ENCODE peak calls at places on chromosomes 1 and 21, in eight cellular contexts. One of them, this sample, is unnamed. For H3K27me3, the result is how much of the 10 kb centered on the place peaks cover.

GRCh38 chr1:29679316-29679715 is 443.0 kb downstream of the PTPRU start:
- DNase-seq in neuronal stem cell: no peak
- DNase-seq in spleen: no peak
- DNase-seq in fibroblast of lung: no peak
- DNase-seq in CD4-positive, alpha-beta memory T cell: no peak
- DNase-seq in CD8-positive, alpha-beta T cell: no peak
- DNase-seq in uterus: no peak
- DNase-seq in pancreas: no peak
- DNase-seq in this sample: no peak

GRCh38 chr21:14382486-14382834 is 486 bp downstream of the HSPA13 start:
- DNase-seq in CD4-positive, alpha-beta memory T cell: peak
- DNase-seq in fibroblast of lung: peak
- DNase-seq in pancreas: peak
- DNase-seq in uterus: no peak
- DNase-seq in spleen: no peak
- DNase-seq in neuronal stem cell: no peak
- DNase-seq in CD8-positive, alpha-beta T cell: no peak
- DNase-seq in this sample: no peak

GRCh38 chr1:53025034-53025777 is 36.8 kb upstream of the PODN start:
- DNase-seq in spleen: no peak
- DNase-seq in uterus: peak
- DNase-seq in CD4-positive, alpha-beta memory T cell: no peak
- DNase-seq in pancreas: peak
- DNase-seq in CD8-positive, alpha-beta T cell: no peak
- DNase-seq in neuronal stem cell: no peak
- DNase-seq in fibroblast of lung: peak
- DNase-seq in this sample: peak

GRCh38 chr1:150976879-150977694 is 2.5 kb upstream of the CERS2 start:
- DNase-seq in CD4-positive, alpha-beta memory T cell: peak
- DNase-seq in neuronal stem cell: no peak
- DNase-seq in pancreas: peak
- DNase-seq in fibroblast of lung: no peak
- DNase-seq in CD8-positive, alpha-beta T cell: peak
- DNase-seq in uterus: peak
- DNase-seq in spleen: peak
- DNase-seq in this sample: peak

GRCh38 chr1:117564227-117565082 is 41.4 kb upstream of the TENT5C start:
- DNase-seq in spleen: no peak
- DNase-seq in neuronal stem cell: no peak
- DNase-seq in pancreas: no peak
- DNase-seq in uterus: no peak
- DNase-seq in CD8-positive, alpha-beta T cell: no peak
- DNase-seq in fibroblast of lung: no peak
- DNase-seq in CD4-positive, alpha-beta memory T cell: no peak
- DNase-seq in this sample: no peak

GRCh38 chr1:168135982-168136708 is 585 bp downstream of the GPR161 start:
- DNase-seq in uterus: peak
- DNase-seq in pancreas: peak
- DNase-seq in CD8-positive, alpha-beta T cell: no peak
- DNase-seq in neuronal stem cell: no peak
- DNase-seq in spleen: peak
- DNase-seq in CD4-positive, alpha-beta memory T cell: peak
- DNase-seq in fibroblast of lung: peak
- DNase-seq in this sample: peak

GRCh38 chr1:37147397-37147831 is 113.1 kb upstream of the GRIK3 start:
- DNase-seq in pancreas: no peak
- DNase-seq in uterus: no peak
- DNase-seq in spleen: no peak
- DNase-seq in fibroblast of lung: no peak
- DNase-seq in CD4-positive, alpha-beta memory T cell: no peak
- DNase-seq in neuronal stem cell: no peak
- DNase-seq in CD8-positive, alpha-beta T cell: no peak
- DNase-seq in this sample: no peak

GRCh38 chr1:158037876-158038359 is 44.5 kb downstream of the KIRREL1 start:
- DNase-seq in neuronal stem cell: no peak
- DNase-seq in CD8-positive, alpha-beta T cell: no peak
- DNase-seq in fibroblast of lung: peak
- DNase-seq in uterus: no peak
- DNase-seq in CD4-positive, alpha-beta memory T cell: no peak
- DNase-seq in pancreas: no peak
- DNase-seq in spleen: no peak
- DNase-seq in this sample: peak

GRCh38 chr1:22341791-22342605 is 109.7 kb upstream of the ZBTB40 start:
- DNase-seq in pancreas: peak
- DNase-seq in fibroblast of lung: peak
- DNase-seq in neuronal stem cell: no peak
- DNase-seq in CD4-positive, alpha-beta memory T cell: no peak
- DNase-seq in CD8-positive, alpha-beta T cell: no peak
- DNase-seq in spleen: peak
- DNase-seq in uterus: peak
- DNase-seq in this sample: no peak

GRCh38 chr1:168786476-168787330 is 57.7 kb upstream of the DPT start:
- DNase-seq in CD4-positive, alpha-beta memory T cell: no peak
- DNase-seq in fibroblast of lung: peak
- DNase-seq in uterus: no peak
- DNase-seq in neuronal stem cell: no peak
- DNase-seq in spleen: no peak
- DNase-seq in pancreas: no peak
- DNase-seq in CD8-positive, alpha-beta T cell: no peak
- DNase-seq in this sample: no peak

GRCh38 chr21:41182547-41182946 is 14.6 kb downstream of the BACE2 start:
- DNase-seq in spleen: no peak
- DNase-seq in pancreas: no peak
- DNase-seq in CD8-positive, alpha-beta T cell: no peak
- DNase-seq in CD4-positive, alpha-beta memory T cell: no peak
- DNase-seq in uterus: no peak
- DNase-seq in neuronal stem cell: no peak
- DNase-seq in fibroblast of lung: no peak
- DNase-seq in this sample: no peak

GRCh38 chr1:94636625-94637024 is 95.1 kb upstream of the F3 start:
- DNase-seq in pancreas: no peak
- DNase-seq in uterus: no peak
- DNase-seq in neuronal stem cell: no peak
- DNase-seq in spleen: no peak
- DNase-seq in CD8-positive, alpha-beta T cell: no peak
- DNase-seq in CD4-positive, alpha-beta memory T cell: no peak
- DNase-seq in fibroblast of lung: peak
- DNase-seq in this sample: no peak

GRCh38 chr1:184827600-184828368 is 73.1 kb upstream of the EDEM3 start:
- DNase-seq in uterus: no peak
- DNase-seq in spleen: no peak
- DNase-seq in pancreas: no peak
- DNase-seq in CD8-positive, alpha-beta T cell: no peak
- DNase-seq in fibroblast of lung: peak
- DNase-seq in neuronal stem cell: no peak
- DNase-seq in CD4-positive, alpha-beta memory T cell: no peak
- DNase-seq in this sample: no peak

GRCh38 chr21:42637602-42638041 is 15.8 kb upstream of the PDE9A start:
- DNase-seq in spleen: peak
- DNase-seq in CD8-positive, alpha-beta T cell: no peak
- DNase-seq in fibroblast of lung: no peak
- DNase-seq in CD4-positive, alpha-beta memory T cell: no peak
- DNase-seq in pancreas: no peak
- DNase-seq in neuronal stem cell: no peak
- DNase-seq in uterus: no peak
- DNase-seq in this sample: peak

GRCh38 chr1:169133801-169134558 is 27.5 kb downstream of the ATP1B1 start:
- DNase-seq in uterus: no peak
- DNase-seq in spleen: no peak
- DNase-seq in CD4-positive, alpha-beta memory T cell: no peak
- DNase-seq in fibroblast of lung: no peak
- DNase-seq in neuronal stem cell: no peak
- DNase-seq in pancreas: no peak
- DNase-seq in CD8-positive, alpha-beta T cell: no peak
- DNase-seq in this sample: no peak

GRCh38 chr1:185450123-185450788 is 133.2 kb upstream of the IVNS1ABP start:
- DNase-seq in neuronal stem cell: no peak
- DNase-seq in uterus: no peak
- DNase-seq in CD8-positive, alpha-beta T cell: no peak
- DNase-seq in pancreas: no peak
- DNase-seq in fibroblast of lung: no peak
- DNase-seq in spleen: no peak
- DNase-seq in CD4-positive, alpha-beta memory T cell: no peak
- DNase-seq in this sample: no peak

GRCh38 chr1:218211241-218211640 is 73.9 kb upstream of the RRP15 start:
- DNase-seq in pancreas: no peak
- DNase-seq in CD8-positive, alpha-beta T cell: no peak
- DNase-seq in neuronal stem cell: no peak
- DNase-seq in fibroblast of lung: peak
- DNase-seq in uterus: no peak
- DNase-seq in spleen: no peak
- DNase-seq in CD4-positive, alpha-beta memory T cell: no peak
- DNase-seq in this sample: no peak

GRCh38 chr1:208113036-208113435 is 131.1 kb downstream of the PLXNA2 start:
- DNase-seq in fibroblast of lung: no peak
- DNase-seq in uterus: no peak
- DNase-seq in pancreas: no peak
- DNase-seq in spleen: no peak
- DNase-seq in CD8-positive, alpha-beta T cell: no peak
- DNase-seq in neuronal stem cell: no peak
- DNase-seq in CD4-positive, alpha-beta memory T cell: no peak
- DNase-seq in this sample: no peak

GRCh38 chr21:33481314-33481943 is 1.7 kb upstream of the TMEM50B start:
- DNase-seq in pancreas: no peak
- DNase-seq in uterus: no peak
- DNase-seq in CD8-positive, alpha-beta T cell: no peak
- DNase-seq in fibroblast of lung: no peak
- DNase-seq in neuronal stem cell: no peak
- DNase-seq in spleen: no peak
- DNase-seq in CD4-positive, alpha-beta memory T cell: no peak
- DNase-seq in this sample: no peak

GRCh38 chr1:97046765-97047411 is 325.3 kb downstream of the PTBP2 start:
- DNase-seq in CD8-positive, alpha-beta T cell: no peak
- DNase-seq in spleen: no peak
- DNase-seq in pancreas: no peak
- DNase-seq in fibroblast of lung: no peak
- DNase-seq in neuronal stem cell: no peak
- DNase-seq in CD4-positive, alpha-beta memory T cell: no peak
- DNase-seq in uterus: no peak
- DNase-seq in this sample: no peak

DNA sequence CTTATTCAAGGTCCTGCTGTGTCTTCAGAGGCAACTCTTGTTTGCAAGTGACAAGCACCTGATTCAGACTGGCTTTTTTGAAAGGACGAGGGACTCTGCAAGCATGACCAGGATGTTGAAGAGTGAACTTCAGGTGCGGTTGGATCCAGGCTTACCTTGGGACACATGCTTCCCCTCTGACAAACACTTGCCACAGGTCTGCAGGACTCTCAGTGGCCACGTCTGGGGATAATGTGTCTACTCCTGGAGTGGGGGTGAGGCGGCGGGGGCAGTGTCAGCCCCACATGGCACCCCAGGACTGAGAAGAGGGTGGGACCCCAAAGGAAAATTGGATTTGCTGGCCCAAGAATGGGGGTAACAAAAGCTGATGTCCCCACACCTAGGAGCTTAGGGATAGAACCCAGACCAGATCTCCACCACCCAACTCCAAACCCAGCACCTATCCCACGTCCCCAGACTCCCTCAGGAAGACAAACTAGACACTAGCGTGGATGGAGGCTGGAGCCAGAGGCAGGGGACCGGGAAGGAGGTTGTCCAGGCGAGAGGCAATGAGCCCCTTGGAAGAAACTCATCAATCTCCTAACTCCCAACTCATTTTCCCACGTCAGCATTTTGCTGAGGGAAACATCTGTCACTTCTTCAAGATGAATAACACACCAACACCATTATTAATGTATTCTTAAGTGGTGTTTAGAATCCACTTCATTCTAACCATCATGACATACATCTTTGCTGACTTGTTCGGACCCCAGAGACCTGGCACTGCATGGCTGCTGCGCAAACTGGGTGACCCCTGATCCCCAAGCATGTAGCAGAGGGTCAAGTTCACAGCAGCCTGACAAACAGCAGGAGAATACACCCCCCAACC is 32.0 kb upstream of the LAPTM5 start:
- DNase-seq in pancreas: no peak
- DNase-seq in uterus: no peak
- DNase-seq in CD8-positive, alpha-beta T cell: no peak
- DNase-seq in neuronal stem cell: no peak
- DNase-seq in CD4-positive, alpha-beta memory T cell: no peak
- DNase-seq in spleen: peak
- DNase-seq in fibroblast of lung: no peak
- DNase-seq in this sample: no peak
- H3K27ac ChIP-seq in pancreas: no peak
- H3K27ac ChIP-seq in uterus: no peak
- H3K27ac ChIP-seq in CD8-positive, alpha-beta T cell: no peak
- H3K27ac ChIP-seq in neuronal stem cell: no peak
- H3K27ac ChIP-seq in CD4-positive, alpha-beta memory T cell: no peak
- H3K27ac ChIP-seq in spleen: no peak
- H3K27ac ChIP-seq in fibroblast of lung: no peak
- H3K27ac ChIP-seq in this sample: no peak

GRCh38 chr1:201481004-201481380 is 12.0 kb upstream of the PHLDA3 start:
- DNase-seq in neuronal stem cell: no peak
- DNase-seq in fibroblast of lung: no peak
- DNase-seq in CD4-positive, alpha-beta memory T cell: no peak
- DNase-seq in spleen: no peak
- DNase-seq in CD8-positive, alpha-beta T cell: no peak
- DNase-seq in uterus: no peak
- DNase-seq in pancreas: no peak
- DNase-seq in this sample: no peak
- H3K4me3 ChIP-seq in neuronal stem cell: no peak
- H3K4me3 ChIP-seq in fibroblast of lung: peak
- H3K4me3 ChIP-seq in CD4-positive, alpha-beta memory T cell: peak
- H3K4me3 ChIP-seq in spleen: no peak
- H3K4me3 ChIP-seq in CD8-positive, alpha-beta T cell: peak
- H3K4me3 ChIP-seq in uterus: peak
- H3K4me3 ChIP-seq in pancreas: peak
- H3K4me3 ChIP-seq in this sample: no peak

GRCh38 chr1:153347856-153348255 is 785 bp downstream of the PGLYRP4 start:
- DNase-seq in uterus: no peak
- DNase-seq in fibroblast of lung: no peak
- DNase-seq in neuronal stem cell: no peak
- DNase-seq in CD4-positive, alpha-beta memory T cell: no peak
- DNase-seq in CD8-positive, alpha-beta T cell: no peak
- DNase-seq in spleen: no peak
- DNase-seq in pancreas: no peak
- DNase-seq in this sample: no peak
- H3K27me3 ChIP-seq in uterus: under half
- H3K27me3 ChIP-seq in fibroblast of lung: under half
- H3K27me3 ChIP-seq in neuronal stem cell: under half
- H3K27me3 ChIP-seq in CD4-positive, alpha-beta memory T cell: under half
- H3K27me3 ChIP-seq in CD8-positive, alpha-beta T cell: under half
- H3K27me3 ChIP-seq in spleen: half or more
- H3K27me3 ChIP-seq in pancreas: under half
- H3K27me3 ChIP-seq in this sample: under half

DNA sequence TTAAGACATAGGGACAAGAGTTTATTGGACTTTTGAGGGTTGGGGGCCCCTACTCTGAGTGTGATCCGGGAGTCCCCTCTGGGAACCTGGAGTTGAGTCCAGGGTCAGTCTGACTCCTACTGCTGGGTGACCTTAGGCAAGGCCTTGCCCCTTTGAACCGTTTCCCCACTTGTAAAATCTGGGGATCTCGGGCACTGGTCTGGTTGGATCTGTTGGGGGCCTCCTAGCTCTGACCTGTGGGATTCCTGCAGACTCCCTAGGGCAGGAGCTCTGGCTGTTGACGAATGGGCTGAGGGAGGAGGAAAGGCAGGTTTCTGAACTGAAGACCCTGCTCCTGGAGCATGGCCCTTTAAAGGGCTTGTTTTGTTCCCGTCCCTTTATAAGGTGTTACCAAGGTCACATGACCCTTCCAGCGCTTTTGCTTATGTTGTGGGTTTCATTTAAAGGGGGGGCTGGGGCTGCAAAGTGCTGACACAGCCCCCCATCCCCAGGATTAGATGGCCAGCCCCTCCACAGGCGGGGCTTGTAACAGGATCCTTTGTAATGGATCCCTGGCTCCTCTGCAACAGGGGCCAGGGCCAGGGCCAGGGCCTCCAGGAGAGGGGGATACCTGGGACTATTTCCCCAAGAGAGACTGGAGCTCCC is 50.7 kb downstream of the YARS1 start:
- DNase-seq in uterus: no peak
- DNase-seq in spleen: no peak
- DNase-seq in pancreas: no peak
- DNase-seq in CD8-positive, alpha-beta T cell: no peak
- DNase-seq in fibroblast of lung: no peak
- DNase-seq in neuronal stem cell: no peak
- DNase-seq in CD4-positive, alpha-beta memory T cell: no peak
- DNase-seq in this sample: no peak
- H3K27ac ChIP-seq in uterus: no peak
- H3K27ac ChIP-seq in spleen: no peak
- H3K27ac ChIP-seq in pancreas: peak
- H3K27ac ChIP-seq in CD8-positive, alpha-beta T cell: no peak
- H3K27ac ChIP-seq in fibroblast of lung: no peak
- H3K27ac ChIP-seq in neuronal stem cell: no peak
- H3K27ac ChIP-seq in CD4-positive, alpha-beta memory T cell: no peak
- H3K27ac ChIP-seq in this sample: no peak

This sample was measured in aorta.